ENCODE peak calls at places on chromosomes 2 and 18, in nine cellular contexts. E is AG04449, B is ascending aorta, I is endothelial cell, S is hepatocyte, H is psoas muscle, C is fibroblast of villous mesenchyme, Y is stomach, P is SK-N-SH. O is an unnamed sample.

GRCh38 chr2:43224131-43224570 is 2.3 kb downstream of the ZFP36L2 start:
- DNase-seq in E (no peak), B (no peak), I (peak), S (peak), H (peak), C (peak), Y (peak), P (peak), O (peak)

GRCh38 chr18:33097126-33097525 is 324.3 kb upstream of the KLHL14 start:
- DNase-seq in E (no peak), B (no peak), I (no peak), S (peak), H (no peak), C (no peak), Y (no peak), P (no peak), O (no peak)

GRCh38 chr2:9380702-9381628 is 42.4 kb downstream of the ITGB1BP1 start:
- DNase-seq in E (peak), B (no peak), I (no peak), S (peak), H (peak), C (peak), Y (peak), P (no peak), O (no peak)

GRCh38 chr2:174341301-174341994 is 6.7 kb downstream of the SP9 start:
- DNase-seq in E (no peak), B (no peak), I (peak), S (peak), H (peak), C (peak), Y (peak), P (peak), O (peak)

GRCh38 chr2:159290289-159290907 is 3.9 kb upstream of the WDSUB1 start:
- DNase-seq in E (peak), B (no peak), I (no peak), S (peak), H (no peak), C (peak), Y (no peak), P (peak), O (no peak)

GRCh38 chr18:79400591-79401381 is 5.1 kb downstream of the NFATC1 start:
- DNase-seq in E (no peak), B (no peak), I (no peak), S (no peak), H (peak), C (no peak), Y (no peak), P (no peak), O (no peak)

GRCh38 chr2:102895386-102895785 is 133.6 kb downstream of the TMEM182 start:
- DNase-seq in E (no peak), B (no peak), I (no peak), S (no peak), H (no peak), C (no peak), Y (no peak), P (no peak), O (no peak)

GRCh38 chr18:52237551-52237950 is 102.4 kb upstream of the DCC start:
- DNase-seq in E (no peak), B (no peak), I (no peak), S (no peak), H (no peak), C (no peak), Y (no peak), P (no peak), O (no peak)

GRCh38 chr18:6729247-6730091 is at the start of gene ARHGAP28:
- DNase-seq in E (no peak), B (no peak), I (peak), S (peak), H (peak), C (peak), Y (peak), P (peak), O (peak)

GRCh38 chr2:111905990-111906735 is 7.8 kb downstream of the MERTK start:
- DNase-seq in E (no peak), B (no peak), I (no peak), S (no peak), H (no peak), C (peak), Y (no peak), P (no peak), O (no peak)

GRCh38 chr2:68828887-68829708 is 42.1 kb downstream of the BMP10 start:
- DNase-seq in E (peak), B (peak), I (peak), S (peak), H (peak), C (peak), Y (peak), P (peak), O (no peak)

GRCh38 chr18:70337139-70337972 is 48.5 kb downstream of the SOCS6 start:
- DNase-seq in E (peak), B (peak), I (no peak), S (peak), H (peak), C (peak), Y (peak), P (no peak), O (no peak)

GRCh38 chr2:73283545-73284295 is 558 bp downstream of the FBXO41 start:
- DNase-seq in E (no peak), B (no peak), I (no peak), S (no peak), H (no peak), C (no peak), Y (no peak), P (no peak), O (no peak)

GRCh38 chr2:226489765-226490164 is 309.9 kb downstream of the IRS1 start:
- DNase-seq in E (peak), B (no peak), I (no peak), S (no peak), H (no peak), C (peak), Y (no peak), P (no peak), O (no peak)

GRCh38 chr2:71409611-71410010 is 43.8 kb upstream of the DYSF start:
- DNase-seq in E (no peak), B (no peak), I (no peak), S (no peak), H (no peak), C (no peak), Y (no peak), P (no peak), O (no peak)

GRCh38 chr18:68429809-68430208 is 285.1 kb downstream of the TMX3 start:
- DNase-seq in E (no peak), B (no peak), I (no peak), S (no peak), H (no peak), C (peak), Y (no peak), P (no peak), O (no peak)

GRCh38 chr2:174924061-174924693 is 81.0 kb downstream of the CHN1 start:
- DNase-seq in E (no peak), B (no peak), I (no peak), S (no peak), H (no peak), C (no peak), Y (no peak), P (no peak), O (no peak)

GRCh38 chr2:240160291-240161086 is 20.0 kb upstream of the OTOS start:
- DNase-seq in E (no peak), B (no peak), I (no peak), S (no peak), H (peak), C (no peak), Y (no peak), P (no peak), O (no peak)

GRCh38 chr2:150165988-150166965 is 321.2 kb downstream of the RND3 start:
- DNase-seq in E (no peak), B (no peak), I (no peak), S (peak), H (no peak), C (peak), Y (peak), P (no peak), O (no peak)

GRCh38 chr2:71220743-71221142 is 6.2 kb downstream of the PAIP2B start:
- DNase-seq in E (no peak), B (no peak), I (no peak), S (no peak), H (no peak), C (no peak), Y (no peak), P (no peak), O (no peak)

GRCh38 chr2:219089330-219089729 is 28.6 kb upstream of the IHH start:
- DNase-seq in E (no peak), B (no peak), I (no peak), S (no peak), H (no peak), C (no peak), Y (no peak), P (no peak), O (no peak)

GRCh38 chr2:241902357-241902991 is 32.9 kb downstream of the RTP5 start:
- DNase-seq in E (no peak), B (no peak), I (no peak), S (no peak), H (no peak), C (no peak), Y (peak), P (no peak), O (no peak)

GRCh38 chr2:105102001-105102400 is 64.1 kb downstream of the MRPS9 start:
- DNase-seq in E (no peak), B (no peak), I (no peak), S (no peak), H (no peak), C (no peak), Y (no peak), P (no peak), O (no peak)

DNA sequence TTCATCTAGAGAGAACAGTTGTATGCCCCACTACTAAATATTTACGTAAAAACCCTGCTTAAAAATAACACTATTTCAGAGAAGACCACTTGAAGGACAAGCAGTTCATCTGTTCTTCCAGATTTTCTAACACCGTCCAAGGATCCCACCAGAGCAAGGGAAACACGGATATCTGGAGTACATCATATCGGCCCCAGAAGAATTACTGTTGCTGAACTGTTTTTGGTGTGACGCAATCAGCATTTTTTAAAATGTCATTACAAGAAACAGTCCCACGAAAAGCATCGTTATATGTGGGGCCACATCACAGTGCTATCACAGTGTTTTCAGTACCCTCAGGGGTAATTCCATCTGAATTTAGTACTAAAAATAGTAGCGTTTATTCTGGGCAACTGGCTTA is 134.5 kb upstream of the PKDCC start:
- DNase-seq in E (no peak), B (no peak), I (no peak), S (no peak), H (no peak), C (peak), Y (no peak), P (no peak), O (no peak)
- TF ChIP-seq CTCF in E (no peak), B (no peak), I (no peak), S (no peak), H (no peak), C (no peak), Y (no peak), P (no peak), O (no peak)

GRCh38 chr2:169479257-169480078 is at the start of gene BBS5:
- DNase-seq in E (peak), B (peak), I (peak), S (peak), H (peak), C (peak), Y (peak), P (peak), O (peak)
- TF ChIP-seq CTCF in E (peak), B (peak), I (no peak), S (peak), H (peak), C (peak), Y (no peak), P (peak), O (peak)

GRCh38 chr2:27024188-27024587 is 8.6 kb upstream of the TMEM214 start:
- DNase-seq in E (no peak), B (no peak), I (peak), S (no peak), H (peak), C (no peak), Y (no peak), P (peak), O (no peak)
- TF ChIP-seq CTCF in E (peak), B (no peak), I (peak), S (no peak), H (no peak), C (peak), Y (no peak), P (peak), O (no peak)

GRCh38 chr2:264493-265468 is at the start of gene ACP1:
- DNase-seq in E (peak), B (peak), I (peak), S (peak), H (peak), C (peak), Y (peak), P (peak), O (peak)
- TF ChIP-seq CTCF in E (no peak), B (no peak), I (no peak), S (peak), H (no peak), C (no peak), Y (no peak), P (peak), O (no peak)

DNA sequence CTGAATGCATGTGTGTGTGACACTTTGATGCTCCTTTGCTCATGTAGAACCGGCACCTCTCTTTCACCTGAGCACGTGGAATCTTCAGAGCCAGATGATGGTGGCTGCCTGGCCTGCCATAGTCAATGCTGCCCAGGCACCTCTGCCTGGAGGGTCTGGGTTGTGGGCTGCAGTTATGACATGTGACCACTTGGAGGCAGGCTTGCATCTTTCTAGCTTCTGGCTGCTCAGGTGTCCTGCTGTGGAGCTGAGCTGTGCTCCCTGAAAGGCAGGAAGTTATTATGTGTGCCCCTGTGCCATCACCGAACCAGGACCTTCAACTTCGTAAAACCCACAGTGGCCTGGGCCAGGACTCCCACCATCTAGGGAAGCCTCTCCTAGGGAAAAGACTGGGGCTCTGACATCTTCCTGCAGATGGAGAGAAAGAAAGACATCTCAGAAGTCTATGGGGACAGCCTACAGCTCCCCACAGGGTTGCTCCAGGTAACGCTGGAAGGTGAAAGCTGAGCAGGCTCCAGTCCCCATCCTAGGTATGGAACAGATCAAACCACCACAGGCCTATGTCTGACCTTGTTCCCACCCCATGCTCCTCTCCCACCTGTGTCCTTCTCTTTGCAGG is 30.2 kb downstream of the PSD4 start:
- DNase-seq in E (no peak), B (no peak), I (peak), S (peak), H (peak), C (peak), Y (peak), P (peak), O (peak)
- TF ChIP-seq CTCF in E (peak), B (peak), I (peak), S (peak), H (peak), C (peak), Y (no peak), P (peak), O (peak)

O was measured in Caco-2.